ENCODE peak calls at places on chromosomes 6 and 20, in nine cellular contexts. One of them, this sample, is unnamed.

GRCh38 chr6:88867841-88868558 is 95.4 kb downstream of the RNGTT start:
- DNase-seq in pancreas: no peak
- DNase-seq in fibroblast of lung: no peak
- DNase-seq in brain microvascular endothelial cell: peak; percentile 64
- DNase-seq in fibroblast of pulmonary artery: peak; percentile 17
- DNase-seq in GM23338: no peak
- DNase-seq in uterus: no peak
- DNase-seq in A549: peak; percentile 54
- DNase-seq in colonic mucosa: no peak
- DNase-seq in this sample: no peak

GRCh38 chr6:150142304-150142656 is 564 bp upstream of the PPP1R14C start:
- DNase-seq in pancreas: no peak
- DNase-seq in fibroblast of lung: peak; percentile 9
- DNase-seq in brain microvascular endothelial cell: no peak
- DNase-seq in fibroblast of pulmonary artery: peak; percentile 20
- DNase-seq in GM23338: peak; percentile 54
- DNase-seq in uterus: no peak
- DNase-seq in A549: no peak
- DNase-seq in colonic mucosa: peak; percentile 62
- DNase-seq in this sample: peak; percentile 43

GRCh38 chr6:166955121-166955864 is 1.1 kb downstream of the RNASET2 start:
- DNase-seq in pancreas: peak; percentile 61
- DNase-seq in fibroblast of lung: no peak
- DNase-seq in brain microvascular endothelial cell: no peak
- DNase-seq in fibroblast of pulmonary artery: no peak
- DNase-seq in GM23338: peak; percentile 44
- DNase-seq in uterus: no peak
- DNase-seq in A549: peak; percentile 3
- DNase-seq in colonic mucosa: peak; percentile 54
- DNase-seq in this sample: no peak

GRCh38 chr6:121856296-121856695 is 420.9 kb downstream of the GJA1 start:
- DNase-seq in pancreas: no peak
- DNase-seq in fibroblast of lung: peak; percentile 37
- DNase-seq in brain microvascular endothelial cell: no peak
- DNase-seq in fibroblast of pulmonary artery: peak; percentile 57
- DNase-seq in GM23338: no peak
- DNase-seq in uterus: no peak
- DNase-seq in A549: no peak
- DNase-seq in colonic mucosa: no peak
- DNase-seq in this sample: peak; percentile 55

GRCh38 chr6:136791296-136792065 is 796 bp downstream of the MAP3K5 start:
- DNase-seq in pancreas: peak; percentile 86
- DNase-seq in fibroblast of lung: peak; percentile 75
- DNase-seq in brain microvascular endothelial cell: peak; percentile 56
- DNase-seq in fibroblast of pulmonary artery: peak; percentile 59
- DNase-seq in GM23338: peak; percentile 45
- DNase-seq in uterus: peak; percentile 53
- DNase-seq in A549: peak; percentile 53
- DNase-seq in colonic mucosa: peak; percentile 80
- DNase-seq in this sample: peak; percentile 65

GRCh38 chr6:161598896-161599295 is 325.0 kb upstream of the AGPAT4 start:
- DNase-seq in pancreas: no peak
- DNase-seq in fibroblast of lung: no peak
- DNase-seq in brain microvascular endothelial cell: no peak
- DNase-seq in fibroblast of pulmonary artery: no peak
- DNase-seq in GM23338: peak; percentile 6
- DNase-seq in uterus: no peak
- DNase-seq in A549: no peak
- DNase-seq in colonic mucosa: no peak
- DNase-seq in this sample: no peak

GRCh38 chr20:3812975-3813599 is 7.3 kb upstream of the AP5S1 start:
- DNase-seq in pancreas: no peak
- DNase-seq in fibroblast of lung: no peak
- DNase-seq in brain microvascular endothelial cell: no peak
- DNase-seq in fibroblast of pulmonary artery: no peak
- DNase-seq in GM23338: no peak
- DNase-seq in uterus: no peak
- DNase-seq in A549: peak; percentile 59
- DNase-seq in colonic mucosa: no peak
- DNase-seq in this sample: no peak

GRCh38 chr6:118705799-118706481 is 54.5 kb upstream of the CEP85L start:
- DNase-seq in pancreas: no peak
- DNase-seq in fibroblast of lung: peak; percentile 50
- DNase-seq in brain microvascular endothelial cell: peak; percentile 67
- DNase-seq in fibroblast of pulmonary artery: peak; percentile 77
- DNase-seq in GM23338: peak; percentile 75
- DNase-seq in uterus: peak; percentile 29
- DNase-seq in A549: no peak
- DNase-seq in colonic mucosa: no peak
- DNase-seq in this sample: peak; percentile 88

GRCh38 chr6:39420300-39421265 is 98.1 kb upstream of the KCNK16 start:
- DNase-seq in pancreas: no peak
- DNase-seq in fibroblast of lung: peak; percentile 51
- DNase-seq in brain microvascular endothelial cell: no peak
- DNase-seq in fibroblast of pulmonary artery: peak; percentile 32
- DNase-seq in GM23338: no peak
- DNase-seq in uterus: no peak
- DNase-seq in A549: no peak
- DNase-seq in colonic mucosa: peak; percentile 39
- DNase-seq in this sample: peak; percentile 3

GRCh38 chr20:13554706-13555105 is 84.0 kb downstream of the TASP1 start:
- DNase-seq in pancreas: no peak
- DNase-seq in fibroblast of lung: peak; percentile 34
- DNase-seq in brain microvascular endothelial cell: peak; percentile 5
- DNase-seq in fibroblast of pulmonary artery: peak; percentile 14
- DNase-seq in GM23338: no peak
- DNase-seq in uterus: no peak
- DNase-seq in A549: peak; percentile 17
- DNase-seq in colonic mucosa: no peak
- DNase-seq in this sample: peak; percentile 45

GRCh38 chr6:129432738-129433137 is 277.2 kb downstream of the ARHGAP18 start:
- DNase-seq in pancreas: no peak
- DNase-seq in fibroblast of lung: no peak
- DNase-seq in brain microvascular endothelial cell: no peak
- DNase-seq in fibroblast of pulmonary artery: no peak
- DNase-seq in GM23338: peak; percentile 32
- DNase-seq in uterus: no peak
- DNase-seq in A549: peak; percentile 13
- DNase-seq in colonic mucosa: no peak
- DNase-seq in this sample: peak; percentile 18

GRCh38 chr6:3837781-3838180 is 11.4 kb upstream of the FAM50B start:
- DNase-seq in pancreas: no peak
- DNase-seq in fibroblast of lung: no peak
- DNase-seq in brain microvascular endothelial cell: no peak
- DNase-seq in fibroblast of pulmonary artery: no peak
- DNase-seq in GM23338: no peak
- DNase-seq in uterus: no peak
- DNase-seq in A549: no peak
- DNase-seq in colonic mucosa: no peak
- DNase-seq in this sample: no peak

GRCh38 chr6:168370310-168370991 is 50.9 kb upstream of the DACT2 start:
- DNase-seq in pancreas: peak; percentile 96
- DNase-seq in fibroblast of lung: no peak
- DNase-seq in brain microvascular endothelial cell: no peak
- DNase-seq in fibroblast of pulmonary artery: peak; percentile 50
- DNase-seq in GM23338: peak; percentile 88
- DNase-seq in uterus: peak; percentile 88
- DNase-seq in A549: peak; percentile 50
- DNase-seq in colonic mucosa: peak; percentile 86
- DNase-seq in this sample: peak; percentile 44

GRCh38 chr20:37552415-37552814 is 24.7 kb upstream of the BLCAP start:
- DNase-seq in pancreas: no peak
- DNase-seq in fibroblast of lung: no peak
- DNase-seq in brain microvascular endothelial cell: peak; percentile 17
- DNase-seq in fibroblast of pulmonary artery: peak; percentile 8
- DNase-seq in GM23338: no peak
- DNase-seq in uterus: no peak
- DNase-seq in A549: no peak
- DNase-seq in colonic mucosa: no peak
- DNase-seq in this sample: peak; percentile 26

GRCh38 chr6:166757226-166758135 is 130.4 kb upstream of the RPS6KA2 start:
- DNase-seq in pancreas: no peak
- DNase-seq in fibroblast of lung: peak; percentile 65
- DNase-seq in brain microvascular endothelial cell: peak; percentile 39
- DNase-seq in fibroblast of pulmonary artery: peak; percentile 25
- DNase-seq in GM23338: no peak
- DNase-seq in uterus: no peak
- DNase-seq in A549: no peak
- DNase-seq in colonic mucosa: no peak
- DNase-seq in this sample: peak; percentile 22

GRCh38 chr6:15620616-15621015 is 42.2 kb downstream of the DTNBP1 start:
- DNase-seq in pancreas: no peak
- DNase-seq in fibroblast of lung: no peak
- DNase-seq in brain microvascular endothelial cell: no peak
- DNase-seq in fibroblast of pulmonary artery: no peak
- DNase-seq in GM23338: peak; percentile 35
- DNase-seq in uterus: no peak
- DNase-seq in A549: no peak
- DNase-seq in colonic mucosa: no peak
- DNase-seq in this sample: no peak

GRCh38 chr20:38191654-38192053 is 26.6 kb upstream of the TGM2 start:
- DNase-seq in pancreas: no peak
- DNase-seq in fibroblast of lung: no peak
- DNase-seq in brain microvascular endothelial cell: no peak
- DNase-seq in fibroblast of pulmonary artery: no peak
- DNase-seq in GM23338: no peak
- DNase-seq in uterus: peak; percentile 1
- DNase-seq in A549: no peak
- DNase-seq in colonic mucosa: no peak
- DNase-seq in this sample: no peak

GRCh38 chr6:169019727-169020491 is 233.7 kb downstream of the THBS2 start:
- DNase-seq in pancreas: no peak
- DNase-seq in fibroblast of lung: peak; percentile 27
- DNase-seq in brain microvascular endothelial cell: no peak
- DNase-seq in fibroblast of pulmonary artery: peak; percentile 21
- DNase-seq in GM23338: peak; percentile 36
- DNase-seq in uterus: no peak
- DNase-seq in A549: peak; percentile 6
- DNase-seq in colonic mucosa: no peak
- DNase-seq in this sample: peak; percentile 18

GRCh38 chr6:170271771-170272314 is 19.0 kb downstream of the DLL1 start:
- DNase-seq in pancreas: peak; percentile 87
- DNase-seq in fibroblast of lung: no peak
- DNase-seq in brain microvascular endothelial cell: no peak
- DNase-seq in fibroblast of pulmonary artery: no peak
- DNase-seq in GM23338: no peak
- DNase-seq in uterus: no peak
- DNase-seq in A549: no peak
- DNase-seq in colonic mucosa: peak; percentile 56
- DNase-seq in this sample: no peak
- H3K4me3 ChIP-seq in pancreas: peak overlapping the region; percentile 53
- H3K4me3 ChIP-seq in fibroblast of lung: no peak overlapping the region
- H3K4me3 ChIP-seq in brain microvascular endothelial cell: no peak overlapping the region
- H3K4me3 ChIP-seq in fibroblast of pulmonary artery: no peak overlapping the region
- H3K4me3 ChIP-seq in GM23338: no peak overlapping the region
- H3K4me3 ChIP-seq in uterus: no peak overlapping the region
- H3K4me3 ChIP-seq in A549: no peak overlapping the region
- H3K4me3 ChIP-seq in colonic mucosa: no peak overlapping the region
- H3K4me3 ChIP-seq in this sample: no peak overlapping the region

DNA sequence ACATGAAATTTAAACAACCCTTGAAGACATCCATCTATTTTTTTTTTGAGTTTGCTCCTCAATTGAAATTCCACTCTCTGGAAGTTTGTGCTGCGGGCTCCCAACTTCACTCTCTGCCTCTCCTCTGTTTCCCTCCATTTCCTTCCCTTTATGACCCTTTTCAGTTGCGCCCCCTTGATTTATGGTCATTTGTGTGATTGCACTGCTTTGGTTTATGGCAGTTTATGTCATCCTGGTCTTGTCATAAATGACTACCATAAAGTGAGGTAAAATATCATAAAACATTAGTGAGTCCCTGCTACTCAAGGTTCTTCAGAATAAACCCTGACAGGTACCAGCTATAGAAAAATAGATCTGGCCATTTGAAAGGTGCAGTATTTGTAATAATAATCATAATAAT is 348.3 kb upstream of the ZFP64 start:
- DNase-seq in pancreas: no peak
- DNase-seq in fibroblast of lung: no peak
- DNase-seq in brain microvascular endothelial cell: no peak
- DNase-seq in fibroblast of pulmonary artery: no peak
- DNase-seq in GM23338: peak; percentile 41
- DNase-seq in uterus: no peak
- DNase-seq in A549: no peak
- DNase-seq in colonic mucosa: peak; percentile 64
- DNase-seq in this sample: no peak
- TF ChIP-seq CTCF in pancreas: no peak
- TF ChIP-seq CTCF in fibroblast of lung: no peak
- TF ChIP-seq CTCF in brain microvascular endothelial cell: no peak
- TF ChIP-seq CTCF in fibroblast of pulmonary artery: no peak
- TF ChIP-seq CTCF in GM23338: peak; percentile 41
- TF ChIP-seq CTCF in uterus: no peak
- TF ChIP-seq CTCF in A549: no peak
- TF ChIP-seq CTCF in colonic mucosa: no peak
- TF ChIP-seq CTCF in this sample: no peak

GRCh38 chr6:157151989-157152388 is 171.3 kb downstream of the TMEM242 start:
- DNase-seq in pancreas: no peak
- DNase-seq in fibroblast of lung: peak; percentile 89
- DNase-seq in brain microvascular endothelial cell: peak; percentile 87
- DNase-seq in fibroblast of pulmonary artery: peak; percentile 80
- DNase-seq in GM23338: no peak
- DNase-seq in uterus: no peak
- DNase-seq in A549: no peak
- DNase-seq in colonic mucosa: no peak
- DNase-seq in this sample: peak; percentile 71

GRCh38 chr6:157150076-157150475 is 173.2 kb downstream of the TMEM242 start:
- DNase-seq in pancreas: no peak
- DNase-seq in fibroblast of lung: peak; percentile 93
- DNase-seq in brain microvascular endothelial cell: peak; percentile 92
- DNase-seq in fibroblast of pulmonary artery: peak; percentile 61
- DNase-seq in GM23338: no peak
- DNase-seq in uterus: no peak
- DNase-seq in A549: no peak
- DNase-seq in colonic mucosa: no peak
- DNase-seq in this sample: peak; percentile 68

GRCh38 chr6:157145656-157146285 is 177.5 kb downstream of the TMEM242 start:
- DNase-seq in pancreas: no peak
- DNase-seq in fibroblast of lung: no peak
- DNase-seq in brain microvascular endothelial cell: peak; percentile 52
- DNase-seq in fibroblast of pulmonary artery: no peak
- DNase-seq in GM23338: no peak
- DNase-seq in uterus: no peak
- DNase-seq in A549: no peak
- DNase-seq in colonic mucosa: no peak
- DNase-seq in this sample: peak; percentile 48

GRCh38 chr6:157151029-157151428 is 172.3 kb downstream of the TMEM242 start:
- DNase-seq in pancreas: no peak
- DNase-seq in fibroblast of lung: no peak
- DNase-seq in brain microvascular endothelial cell: peak; percentile 63
- DNase-seq in fibroblast of pulmonary artery: peak; percentile 93
- DNase-seq in GM23338: no peak
- DNase-seq in uterus: no peak
- DNase-seq in A549: peak; percentile 8
- DNase-seq in colonic mucosa: no peak
- DNase-seq in this sample: peak; percentile 76

GRCh38 chr6:157148391-157149323 is 174.7 kb downstream of the TMEM242 start:
- DNase-seq in pancreas: no peak
- DNase-seq in fibroblast of lung: peak; percentile 92
- DNase-seq in brain microvascular endothelial cell: peak; percentile 97
- DNase-seq in fibroblast of pulmonary artery: peak; percentile 97
- DNase-seq in GM23338: no peak
- DNase-seq in uterus: peak; percentile 39
- DNase-seq in A549: peak; percentile 82
- DNase-seq in colonic mucosa: no peak
- DNase-seq in this sample: peak; percentile 98
- H3K4me3 ChIP-seq in pancreas: no peak overlapping the region
- H3K4me3 ChIP-seq in fibroblast of lung: no peak overlapping the region
- H3K4me3 ChIP-seq in brain microvascular endothelial cell: peak overlapping the region; percentile 32
- H3K4me3 ChIP-seq in fibroblast of pulmonary artery: peak overlapping the region; percentile 17
- H3K4me3 ChIP-seq in GM23338: no peak overlapping the region
- H3K4me3 ChIP-seq in uterus: no peak overlapping the region
- H3K4me3 ChIP-seq in A549: peak overlapping the region; percentile 14
- H3K4me3 ChIP-seq in colonic mucosa: no peak overlapping the region
- H3K4me3 ChIP-seq in this sample: no peak overlapping the region

GRCh38 chr6:6556738-6557503 is 31.6 kb upstream of the LY86 start:
- DNase-seq in pancreas: peak; percentile 65
- DNase-seq in fibroblast of lung: peak; percentile 12
- DNase-seq in brain microvascular endothelial cell: peak; percentile 23
- DNase-seq in fibroblast of pulmonary artery: peak; percentile 49
- DNase-seq in GM23338: peak; percentile 81
- DNase-seq in uterus: no peak
- DNase-seq in A549: peak; percentile 31
- DNase-seq in colonic mucosa: peak; percentile 46
- DNase-seq in this sample: peak; percentile 31
- TF ChIP-seq CTCF in pancreas: peak; percentile 81
- TF ChIP-seq CTCF in fibroblast of lung: peak; percentile 51
- TF ChIP-seq CTCF in brain microvascular endothelial cell: peak; percentile 67
- TF ChIP-seq CTCF in fibroblast of pulmonary artery: peak; percentile 81
- TF ChIP-seq CTCF in GM23338: peak; percentile 88
- TF ChIP-seq CTCF in uterus: peak; percentile 58
- TF ChIP-seq CTCF in A549: peak; percentile 44
- TF ChIP-seq CTCF in colonic mucosa: peak; percentile 78
- TF ChIP-seq CTCF in this sample: peak; percentile 69

This sample was measured in cardiac fibroblast.